ENCODE peak calls at places on chromosomes 4 and X, in nine cellular contexts. P is RCC 7860; S is right cardiac atrium; T is islet precursor cell; L is fibroblast of lung; O is cardiac fibroblast; C is CD8-positive, alpha-beta memory T cell; N is left lung; V is HS-5. B is an unnamed sample.

GRCh38 chrX:44400588-44400987 is 57.1 kb upstream of the EFHC2 start:
- DNase-seq in P (peak), S (no peak), T (peak), L (peak), O (peak), C (no peak), N (no peak), V (peak), B (no peak)

GRCh38 chr4:56414135-56414675 is 21.2 kb downstream of the PPAT start:
- DNase-seq in P (no peak), S (no peak), T (no peak), L (peak), O (no peak), C (no peak), N (no peak), V (no peak), B (no peak)

GRCh38 chr4:173178144-173178543 is 9.5 kb downstream of the GALNT7 start:
- DNase-seq in P (no peak), S (no peak), T (no peak), L (no peak), O (no peak), C (no peak), N (no peak), V (no peak), B (no peak)

GRCh38 chr4:36280555-36280954 is 861 bp upstream of the DTHD1 start:
- DNase-seq in P (no peak), S (no peak), T (peak), L (peak), O (no peak), C (no peak), N (no peak), V (no peak), B (no peak)

GRCh38 chr4:184856277-184856609 is 30.5 kb upstream of the ACSL1 start:
- DNase-seq in P (no peak), S (no peak), T (no peak), L (no peak), O (no peak), C (no peak), N (no peak), V (no peak), B (no peak)

GRCh38 chrX:20263474-20263873 is 3.2 kb downstream of the RPS6KA3 start:
- DNase-seq in P (peak), S (no peak), T (no peak), L (peak), O (peak), C (peak), N (no peak), V (no peak), B (no peak)

GRCh38 chr4:184413227-184414064 is 60.9 kb downstream of the IRF2 start:
- DNase-seq in P (no peak), S (no peak), T (no peak), L (no peak), O (no peak), C (no peak), N (no peak), V (no peak), B (no peak)

GRCh38 chr4:142984871-142985585 is 138.9 kb upstream of the INPP4B start:
- DNase-seq in P (no peak), S (no peak), T (no peak), L (peak), O (peak), C (no peak), N (no peak), V (no peak), B (no peak)

GRCh38 chr4:155889946-155890345 is 13.6 kb upstream of the TDO2 start:
- DNase-seq in P (no peak), S (no peak), T (no peak), L (no peak), O (no peak), C (no peak), N (no peak), V (no peak), B (no peak)

GRCh38 chrX:30275498-30275897 is 28.6 kb downstream of the MAGEB1 start:
- DNase-seq in P (peak), S (no peak), T (no peak), L (no peak), O (peak), C (no peak), N (no peak), V (no peak), B (no peak)

GRCh38 chrX:13432376-13432775 is 112.5 kb upstream of the ATXN3L start:
- DNase-seq in P (peak), S (no peak), T (no peak), L (peak), O (peak), C (no peak), N (no peak), V (peak), B (no peak)

GRCh38 chrX:115894087-115894486 is 276.5 kb upstream of the AGTR2 start:
- DNase-seq in P (no peak), S (peak), T (no peak), L (peak), O (peak), C (no peak), N (no peak), V (no peak), B (no peak)

GRCh38 chr4:143362392-143363046 is 25.8 kb downstream of the GAB1 start:
- DNase-seq in P (no peak), S (no peak), T (no peak), L (no peak), O (no peak), C (no peak), N (no peak), V (no peak), B (no peak)

GRCh38 chr4:148951346-148951745 is 509.1 kb upstream of the NR3C2 start:
- DNase-seq in P (no peak), S (no peak), T (no peak), L (no peak), O (peak), C (no peak), N (no peak), V (no peak), B (no peak)

GRCh38 chr4:41933997-41934812 is 1.0 kb upstream of the TMEM33 start:
- DNase-seq in P (no peak), S (no peak), T (no peak), L (no peak), O (no peak), C (no peak), N (no peak), V (no peak), B (no peak)

GRCh38 chr4:91502365-91502764 is 801.4 kb upstream of the GRID2 start:
- DNase-seq in P (no peak), S (no peak), T (no peak), L (peak), O (peak), C (no peak), N (no peak), V (peak), B (no peak)

GRCh38 chrX:29867971-29868370 is 347.4 kb upstream of the MAGEB2 start:
- DNase-seq in P (no peak), S (no peak), T (no peak), L (no peak), O (no peak), C (no peak), N (no peak), V (no peak), B (no peak)

GRCh38 chrX:18702362-18703195 is 4.9 kb upstream of the PPEF1 start:
- DNase-seq in P (no peak), S (no peak), T (no peak), L (peak), O (peak), C (no peak), N (no peak), V (no peak), B (no peak)

GRCh38 chr4:54484361-54484760 is 173.4 kb upstream of the KIT start:
- DNase-seq in P (no peak), S (no peak), T (no peak), L (no peak), O (no peak), C (no peak), N (no peak), V (no peak), B (no peak)

GRCh38 chr4:152485726-152486276 is 50.1 kb downstream of the FBXW7 start:
- DNase-seq in P (peak), S (no peak), T (no peak), L (peak), O (peak), C (peak), N (no peak), V (peak), B (no peak)

GRCh38 chrX:110284159-110284558 is 33.7 kb downstream of the AMMECR1 start:
- DNase-seq in P (peak), S (no peak), T (no peak), L (peak), O (peak), C (no peak), N (no peak), V (peak), B (no peak)

GRCh38 chr4:25437951-25438350 is 60.9 kb downstream of the ANAPC4 start:
- DNase-seq in P (no peak), S (no peak), T (no peak), L (no peak), O (no peak), C (no peak), N (no peak), V (no peak), B (no peak)